ENCODE peak calls at places on chromosomes 16 and 17, in nine cellular contexts. V is CD8-positive, alpha-beta memory T cell; G is IMR-90; N is heart left ventricle; Z is thyroid gland; M is psoas muscle; F is heart right ventricle; Q is hepatocyte; D is iPS DF 6.9. B is an unnamed sample. For H3K9me3, the result is how much of the 10 kb centered on the place peaks cover.

GRCh38 chr17:31460226-31460721 is 68.8 kb downstream of the RAB11FIP4 start:
- DNase-seq in V (no peak), G (no peak), N (no peak), Z (no peak), M (peak), F (no peak), Q (no peak), D (no peak), B (no peak)

GRCh38 chr16:58026139-58026704 is 668 bp downstream of the MMP15 start:
- DNase-seq in V (no peak), G (peak), N (no peak), Z (peak), M (peak), F (peak), Q (peak), D (no peak), B (peak)

GRCh38 chr16:88622866-88623265 is 15.5 kb upstream of the IL17C start:
- DNase-seq in V (no peak), G (no peak), N (no peak), Z (no peak), M (no peak), F (no peak), Q (no peak), D (no peak), B (no peak)

GRCh38 chr16:54286330-54287017 is at the start of gene IRX3:
- DNase-seq in V (no peak), G (peak), N (peak), Z (peak), M (peak), F (peak), Q (peak), D (no peak), B (peak)

GRCh38 chr16:31472559-31473203 is 729 bp downstream of the TGFB1I1 start:
- DNase-seq in V (no peak), G (peak), N (peak), Z (peak), M (peak), F (peak), Q (peak), D (no peak), B (no peak)

GRCh38 chr17:7747586-7747985 is 30.0 kb downstream of the DNAH2 start:
- DNase-seq in V (no peak), G (peak), N (no peak), Z (no peak), M (no peak), F (no peak), Q (no peak), D (no peak), B (no peak)

GRCh38 chr17:61387511-61388305 is 11.9 kb upstream of the TBX2 start:
- DNase-seq in V (no peak), G (no peak), N (no peak), Z (no peak), M (peak), F (no peak), Q (no peak), D (no peak), B (no peak)

GRCh38 chr17:59278401-59278800 is 53.1 kb upstream of the YPEL2 start:
- DNase-seq in V (no peak), G (no peak), N (no peak), Z (no peak), M (no peak), F (no peak), Q (no peak), D (no peak), B (no peak)

GRCh38 chr16:85199880-85200279 is 87.6 kb upstream of the CIBAR2 start:
- DNase-seq in V (no peak), G (no peak), N (no peak), Z (no peak), M (no peak), F (no peak), Q (no peak), D (no peak), B (no peak)

GRCh38 chr17:81455387-81455786 is 57.2 kb downstream of the ACTG1 start:
- DNase-seq in V (no peak), G (no peak), N (no peak), Z (no peak), M (no peak), F (no peak), Q (no peak), D (no peak), B (no peak)

GRCh38 chr17:61289408-61290385 is 109.9 kb upstream of the TBX2 start:
- DNase-seq in V (no peak), G (no peak), N (no peak), Z (no peak), M (no peak), F (no peak), Q (peak), D (no peak), B (no peak)

GRCh38 chr16:5756969-5757368 is 659.4 kb upstream of the EEF2KMT start:
- DNase-seq in V (no peak), G (no peak), N (no peak), Z (no peak), M (no peak), F (no peak), Q (no peak), D (no peak), B (no peak)

GRCh38 chr17:52895272-52895671 is 736.8 kb upstream of the CA10 start:
- DNase-seq in V (no peak), G (no peak), N (no peak), Z (no peak), M (no peak), F (no peak), Q (no peak), D (no peak), B (no peak)

GRCh38 chr17:65166785-65167184 is 29.6 kb downstream of the RGS9 start:
- DNase-seq in V (no peak), G (peak), N (no peak), Z (no peak), M (no peak), F (no peak), Q (no peak), D (no peak), B (no peak)

GRCh38 chr17:75271233-75271954 is 363 bp upstream of the MIF4GD start:
- DNase-seq in V (peak), G (no peak), N (peak), Z (peak), M (peak), F (peak), Q (peak), D (no peak), B (peak)

GRCh38 chr17:36849871-36850348 is 87.4 kb upstream of the LHX1 start:
- DNase-seq in V (no peak), G (peak), N (no peak), Z (no peak), M (no peak), F (no peak), Q (no peak), D (no peak), B (no peak)

GRCh38 chr17:68381076-68381900 is 76.0 kb downstream of the WIPI1 start:
- DNase-seq in V (no peak), G (peak), N (no peak), Z (no peak), M (no peak), F (no peak), Q (peak), D (no peak), B (no peak)

GRCh38 chr17:30243568-30243967 is 8.1 kb upstream of the SLC6A4 start:
- DNase-seq in V (no peak), G (no peak), N (no peak), Z (no peak), M (no peak), F (no peak), Q (no peak), D (no peak), B (no peak)

GRCh38 chr17:1177099-1177996 is 2.4 kb downstream of the ABR start:
- DNase-seq in V (no peak), G (peak), N (peak), Z (no peak), M (no peak), F (no peak), Q (no peak), D (no peak), B (no peak)

GRCh38 chr17:76697702-76698465 is 12.9 kb downstream of the MXRA7 start:
- DNase-seq in V (no peak), G (peak), N (peak), Z (peak), M (no peak), F (no peak), Q (peak), D (no peak), B (no peak)

GRCh38 chr16:70391881-70392481 is 45.3 kb downstream of the DDX19A start:
- DNase-seq in V (no peak), G (peak), N (no peak), Z (no peak), M (peak), F (peak), Q (no peak), D (no peak), B (no peak)

GRCh38 chr17:59427425-59427921 is 96.0 kb downstream of the YPEL2 start:
- DNase-seq in V (peak), G (peak), N (peak), Z (peak), M (no peak), F (no peak), Q (no peak), D (no peak), B (no peak)

GRCh38 chr17:32822996-32823395 is 53.9 kb downstream of the MYO1D start:
- DNase-seq in V (no peak), G (no peak), N (no peak), Z (peak), M (no peak), F (no peak), Q (peak), D (no peak), B (no peak)

GRCh38 chr16:47861999-47862398 is 293.8 kb downstream of the ABCC12 start:
- DNase-seq in V (no peak), G (no peak), N (no peak), Z (no peak), M (no peak), F (no peak), Q (no peak), D (no peak), B (no peak)

GRCh38 chr16:62424206-62424605 is 388.0 kb upstream of the CDH8 start:
- DNase-seq in V (no peak), G (no peak), N (no peak), Z (no peak), M (no peak), F (no peak), Q (no peak), D (no peak), B (no peak)

GRCh38 chr17:7992924-7993323 is 9.5 kb upstream of the GUCY2D start:
- DNase-seq in V (no peak), G (no peak), N (no peak), Z (no peak), M (no peak), F (no peak), Q (no peak), D (no peak), B (no peak)

GRCh38 chr17:16314189-16314588 is 39.1 kb downstream of the CENPV start:
- DNase-seq in V (no peak), G (peak), N (no peak), Z (no peak), M (no peak), F (no peak), Q (no peak), D (no peak), B (no peak)

DNA sequence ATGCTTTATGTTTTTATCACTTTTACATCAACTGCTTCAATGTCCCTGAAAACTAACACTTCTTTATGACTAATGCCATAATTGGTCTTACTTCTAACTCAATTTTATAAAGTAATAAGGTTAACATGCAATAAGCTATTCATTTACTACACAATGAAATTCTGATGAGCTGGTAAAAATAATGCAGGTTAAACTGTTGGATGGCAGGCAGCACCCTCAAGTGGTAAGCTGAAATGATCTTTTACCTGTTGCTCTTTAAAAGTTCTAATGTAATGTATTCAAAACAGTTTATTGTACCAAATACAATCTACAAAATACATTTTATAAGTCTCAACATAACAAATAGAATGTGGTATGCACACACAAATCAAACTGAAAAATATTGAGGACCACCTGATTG is 1280.3 kb downstream of the CDH8 start:
- DNase-seq in V (no peak), G (no peak), N (no peak), Z (no peak), M (no peak), F (no peak), Q (no peak), D (no peak), B (no peak)
- H3K9me3 ChIP-seq in V (under half), G (under half), N (under half), Z (under half), M (under half), F (under half), Q (under half), D (under half), B (under half)

GRCh38 chr17:3594056-3594810 is 15.0 kb downstream of the TRPV1 start:
- DNase-seq in V (no peak), G (peak), N (no peak), Z (peak), M (no peak), F (peak), Q (no peak), D (no peak), B (no peak)
- H3K27ac ChIP-seq in V (no peak), G (no peak), N (peak), Z (no peak), M (no peak), F (peak), Q (no peak), D (no peak), B (no peak)

GRCh38 chr16:11487289-11487688 is 99.4 kb downstream of the LITAF start:
- DNase-seq in V (no peak), G (no peak), N (no peak), Z (no peak), M (no peak), F (no peak), Q (no peak), D (no peak), B (no peak)
- H3K9me3 ChIP-seq in V (under half), G (under half), N (under half), Z (under half), M (under half), F (under half), Q (under half), D (under half), B (under half)

DNA sequence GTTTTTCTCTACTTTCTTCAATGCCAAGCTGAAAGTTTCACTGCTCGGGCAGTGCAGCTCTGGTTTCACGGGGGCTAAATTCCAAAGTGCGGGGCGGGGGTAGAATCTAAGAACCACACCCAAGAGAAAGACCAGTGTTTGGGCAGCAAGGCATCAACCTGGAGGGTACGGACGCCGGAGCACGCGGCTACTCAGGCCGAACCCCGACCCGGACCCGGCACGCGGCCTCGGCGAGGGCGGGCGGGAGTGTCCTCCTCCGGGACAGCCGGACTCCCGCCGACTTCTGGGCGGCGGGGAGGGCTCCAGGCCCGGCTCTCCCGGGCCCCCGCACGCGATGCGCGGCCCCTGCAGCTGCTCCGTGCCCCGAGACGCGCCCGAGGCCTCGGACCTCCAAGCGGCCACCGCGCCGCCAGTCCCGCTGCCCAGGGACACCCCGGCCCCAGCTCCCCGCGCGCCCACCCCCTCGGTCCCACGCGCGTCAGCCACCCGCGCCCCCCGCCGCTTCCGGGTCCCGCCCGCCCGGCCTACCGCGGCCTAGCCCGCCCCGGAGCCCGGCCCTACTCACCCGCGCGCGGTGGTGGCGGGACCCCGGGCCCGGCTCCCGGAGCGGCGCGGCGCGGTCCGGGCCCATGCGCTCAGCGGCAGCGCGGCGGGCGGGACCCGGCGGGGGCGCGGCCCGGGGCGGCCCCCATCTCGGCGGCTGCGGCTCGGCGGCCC is 561 bp downstream of the AXIN1 start:
- DNase-seq in V (peak), G (no peak), N (peak), Z (peak), M (no peak), F (peak), Q (peak), D (no peak), B (no peak)
- H3K27ac ChIP-seq in V (peak), G (peak), N (peak), Z (no peak), M (peak), F (peak), Q (peak), D (no peak), B (peak)

B was measured in prostate gland.